ENCODE peak calls at places on chromosomes 2 and 18, in five cellular contexts. D is A673, R is astrocyte, K is mesenchymal stem cell, V is endothelial cell of umbilical vein. W is an unnamed sample.

GRCh38 chr2:88669371-88670214 is 21.9 kb upstream of the RPIA start:
- DNase-seq in R (peak; percentile 30), D (peak; percentile 60), V (peak; percentile 55), K (peak; percentile 50), W (peak; percentile 57)

GRCh38 chr18:48800479-48800876 is 150.3 kb downstream of the SMAD7 start:
- DNase-seq in R (no peak), V (no peak), K (no peak), D (no peak), W (no peak)

GRCh38 chr2:85601771-85602475 is 575 bp downstream of the TMEM150A start:
- DNase-seq in R (no peak), V (no peak), D (no peak), K (peak; percentile 52), W (peak; percentile 51)

GRCh38 chr2:46876741-46877384 is 38.7 kb downstream of the MCFD2 start:
- DNase-seq in D (peak; percentile 69), R (peak; percentile 82), V (peak; percentile 80), K (peak; percentile 74), W (peak; percentile 84)

GRCh38 chr2:110957267-110957666 is 163.4 kb upstream of the BCL2L11 start:
- DNase-seq in R (no peak), K (no peak), D (no peak), V (no peak), W (no peak)

GRCh38 chr18:10353791-10354190 is 100.6 kb upstream of the APCDD1 start:
- DNase-seq in V (peak; percentile 4), D (peak; percentile 68), K (peak; percentile 65), R (peak; percentile 92), W (no peak)

GRCh38 chr2:890214-890613 is 60.4 kb upstream of the SNTG2 start:
- DNase-seq in K (no peak), R (no peak), V (no peak), D (no peak), W (no peak)

GRCh38 chr18:59760212-59760997 is 63.2 kb upstream of the CCBE1 start:
- DNase-seq in K (no peak), R (no peak), D (no peak), V (no peak), W (no peak)

GRCh38 chr2:230972046-230972445 is 23.9 kb upstream of the SPATA3 start:
- DNase-seq in R (no peak), V (no peak), D (no peak), K (no peak), W (no peak)

GRCh38 chr2:205946226-205946625 is 139.7 kb downstream of the INO80D start:
- DNase-seq in K (no peak), V (no peak), D (no peak), R (no peak), W (no peak)

GRCh38 chr2:205948496-205948837 is 137.5 kb downstream of the INO80D start:
- DNase-seq in R (no peak), V (no peak), D (no peak), K (no peak), W (no peak)

GRCh38 chr2:205948883-205949282 is 137.1 kb downstream of the INO80D start:
- DNase-seq in K (no peak), R (no peak), D (no peak), V (no peak), W (no peak)

DNA sequence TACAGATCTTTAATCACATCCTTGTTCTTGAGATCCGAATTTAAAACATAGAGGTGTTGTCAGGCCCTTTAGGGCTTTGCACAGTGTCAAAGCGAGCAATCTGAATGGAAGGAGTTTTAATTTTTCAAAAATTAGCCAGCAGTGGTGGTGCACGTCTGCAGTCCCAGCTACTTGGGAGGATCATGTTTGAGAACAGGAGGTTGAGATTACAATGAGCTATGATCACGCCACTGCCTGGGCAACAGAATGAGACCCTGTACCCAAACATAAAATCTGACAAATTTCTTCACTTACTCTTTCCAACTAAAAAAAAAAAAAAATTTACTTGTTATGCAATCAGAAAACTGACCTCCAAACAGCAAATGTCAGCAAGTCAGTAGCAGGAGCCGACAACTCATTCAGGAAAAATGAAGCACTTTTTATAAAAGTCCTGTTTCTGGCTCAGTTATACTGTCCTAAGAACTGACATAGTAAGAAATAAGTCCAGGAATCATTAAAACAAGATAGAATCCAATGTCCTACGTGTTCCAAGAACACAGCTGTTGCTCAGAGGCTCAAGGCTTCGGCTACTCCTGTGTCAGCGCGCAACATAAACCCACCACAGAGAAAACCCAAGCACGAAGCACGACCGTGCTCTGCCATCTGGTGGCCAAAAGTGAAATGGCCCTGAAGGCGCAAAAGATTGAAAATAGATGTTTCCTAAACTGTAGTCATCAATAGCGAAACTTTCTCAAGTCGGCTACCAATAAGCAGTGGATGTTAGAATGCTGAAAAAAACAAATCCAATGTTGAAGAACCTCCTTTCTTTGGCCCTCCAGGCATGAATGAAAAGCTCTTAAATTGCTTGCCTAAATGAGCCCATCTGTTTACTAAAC is 138.1 kb downstream of the INO80D start:
- DNase-seq in D (peak; percentile 72), K (peak; percentile 78), R (peak; percentile 40), V (peak; percentile 74), W (peak; percentile 53)
- H3K4me3 ChIP-seq in D (no peak overlapping the region), K (no peak overlapping the region), R (no peak overlapping the region), V (no peak overlapping the region), W (no peak overlapping the region)

DNA sequence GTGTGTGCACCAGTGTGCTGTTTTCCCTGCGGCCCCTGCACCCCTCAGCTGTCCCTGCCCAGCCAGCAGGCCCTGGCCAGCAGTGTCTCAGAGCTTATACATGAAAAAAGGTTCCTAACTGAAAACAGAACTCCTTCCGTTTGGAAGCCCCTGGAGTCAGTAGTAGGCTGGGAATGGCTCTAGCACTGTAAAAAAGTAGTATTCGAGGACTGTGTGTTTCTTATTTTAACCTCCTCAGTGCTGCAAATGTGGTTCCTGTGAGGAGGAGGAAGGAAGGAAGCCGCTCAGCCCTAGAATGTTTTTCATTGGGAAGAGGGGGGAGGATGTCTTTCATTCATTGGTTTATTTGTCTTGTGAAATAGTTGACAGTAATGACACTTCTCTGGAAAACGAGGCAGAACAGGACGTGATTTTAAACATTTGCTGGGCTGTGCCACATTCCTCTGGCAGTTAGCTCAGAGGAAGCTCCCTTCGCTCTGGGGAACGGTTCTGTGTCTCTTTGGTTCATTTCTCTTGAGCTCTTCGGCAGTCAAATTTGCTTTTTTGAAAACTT is 103.5 kb downstream of the SPTBN1 start:
- DNase-seq in K (peak; percentile 93), R (peak; percentile 71), V (peak; percentile 91), D (peak; percentile 78), W (no peak)
- H3K4me1 ChIP-seq in K (peaks cover 18% of the 10 kb centered on the region), R (peaks cover 35% of the 10 kb centered on the region), V (peaks cover 42% of the 10 kb centered on the region), D (peaks cover 17% of the 10 kb centered on the region), W (peaks cover 17% of the 10 kb centered on the region)

GRCh38 chr18:3409811-3410210 is 40.2 kb upstream of the TGIF1 start:
- DNase-seq in V (no peak), D (no peak), K (no peak), R (no peak), W (no peak)

GRCh38 chr18:3411327-3411726 is 38.6 kb upstream of the TGIF1 start:
- DNase-seq in K (no peak), V (no peak), R (no peak), D (no peak), W (no peak)

GRCh38 chr18:3410273-3410672 is 39.7 kb upstream of the TGIF1 start:
- DNase-seq in D (no peak), V (no peak), K (no peak), R (no peak), W (no peak)

GRCh38 chr18:3415110-3415509 is 34.9 kb upstream of the TGIF1 start:
- DNase-seq in V (no peak), K (no peak), R (no peak), D (no peak), W (no peak)

GRCh38 chr18:3411854-3412268 is 38.1 kb upstream of the TGIF1 start:
- DNase-seq in K (no peak), R (no peak), D (no peak), V (peak; percentile 4), W (peak; percentile 58)
- H3K4me3 ChIP-seq in K (no peak overlapping the region), R (no peak overlapping the region), D (no peak overlapping the region), V (no peak overlapping the region), W (peak overlapping the region; percentile 42)

DNA sequence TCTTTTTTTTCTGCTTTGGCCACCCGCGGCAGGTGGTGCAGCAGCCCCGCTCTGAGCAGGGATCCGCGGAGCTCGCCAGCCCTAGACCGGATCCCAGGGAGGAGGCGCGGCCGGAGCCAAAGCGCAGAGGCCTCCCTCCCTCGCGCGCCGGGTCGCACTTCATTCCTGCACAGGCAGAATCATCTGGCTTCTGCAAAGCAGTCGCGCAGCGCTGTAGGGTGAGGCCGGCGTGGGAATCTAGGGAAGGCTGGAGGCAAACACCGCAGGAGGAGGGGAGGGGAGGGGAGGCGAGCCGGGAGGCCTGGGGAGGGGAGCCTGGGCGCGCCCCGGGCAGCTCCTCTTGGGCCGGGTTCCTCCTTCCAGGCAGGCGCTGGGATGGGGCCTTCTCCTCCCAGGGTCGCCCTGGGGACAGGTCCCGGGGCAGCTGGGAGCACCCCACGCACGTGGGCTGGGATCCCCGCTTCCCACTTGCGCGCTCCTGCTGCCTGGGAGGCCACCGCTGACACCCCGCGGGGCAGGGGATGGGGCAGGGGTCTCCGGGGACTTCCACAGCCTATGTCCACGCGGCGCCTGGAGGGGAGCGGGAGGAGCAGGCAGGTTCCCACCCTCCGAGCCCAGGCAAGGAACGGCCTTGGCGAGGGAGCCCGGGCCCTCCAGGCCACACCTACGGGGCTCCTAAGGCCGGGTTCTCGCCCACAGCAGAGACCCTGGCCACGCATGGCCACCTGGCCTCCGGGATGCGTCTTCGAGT is 45.0 kb downstream of the MBP start:
- DNase-seq in K (peak; percentile 65), D (no peak), V (peak; percentile 37), R (peak; percentile 32), W (peak; percentile 36)
- H3K4me1 ChIP-seq in K (peaks cover 41% of the 10 kb centered on the region), D (no peaks in the 10 kb centered on the region), V (peaks cover 13% of the 10 kb centered on the region), R (peaks cover 18% of the 10 kb centered on the region), W (no peaks in the 10 kb centered on the region)

GRCh38 chr18:73768043-73768442 is 379.6 kb downstream of the FBXO15 start:
- DNase-seq in V (no peak), K (no peak), D (no peak), R (no peak), W (no peak)

DNA sequence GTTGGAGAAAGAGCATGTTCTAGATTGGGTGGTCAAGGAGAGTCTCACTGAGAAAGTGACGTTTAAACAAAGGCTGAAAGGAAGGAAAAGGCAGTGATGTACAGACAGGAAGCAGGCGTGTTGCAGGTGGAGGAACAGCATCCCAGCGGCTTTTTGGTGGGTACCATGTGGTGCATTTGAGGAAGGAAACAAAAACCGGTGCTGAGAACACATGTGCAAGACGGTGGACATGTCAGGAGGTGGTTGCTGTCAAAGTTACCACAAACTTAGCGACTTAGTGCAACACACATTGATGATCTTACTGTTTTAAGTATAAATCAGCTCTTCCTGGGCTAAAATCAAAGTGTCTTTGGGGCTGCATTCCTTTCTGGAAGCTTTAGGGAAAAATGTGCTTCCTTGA is 380.7 kb downstream of the FBXO15 start:
- DNase-seq in D (no peak), K (no peak), R (no peak), V (no peak), W (no peak)
- H3K4me3 ChIP-seq in D (no peak overlapping the region), K (no peak overlapping the region), R (no peak overlapping the region), V (no peak overlapping the region), W (no peak overlapping the region)